ENCODE peak calls at places on chromosomes 13 and 19, in four cellular contexts. Z, J, C and K are unnamed samples.

GRCh38 chr13:22432690-22433089 is 748.1 kb upstream of the SGCG start:
- DNase-seq in Z (no peak), J (no peak), C (no peak), K (no peak)

GRCh38 chr19:53873451-53874383 is 6.0 kb downstream of the MYADM start:
- DNase-seq in Z (no peak), J (no peak), C (no peak), K (no peak)

GRCh38 chr19:43560687-43561086 is 14.6 kb downstream of the XRCC1 start:
- DNase-seq in Z (no peak), J (no peak), C (no peak), K (no peak)

GRCh38 chr19:51359294-51359693 is 6.9 kb downstream of the ETFB start:
- DNase-seq in Z (no peak), J (peak; percentile 90), C (no peak), K (no peak)

GRCh38 chr13:32264407-32264806 is 50.8 kb downstream of the ZAR1L start:
- DNase-seq in Z (no peak), J (no peak), C (no peak), K (no peak)

GRCh38 chr19:45113628-45114027 is 20.6 kb downstream of the PPP1R37 start:
- DNase-seq in Z (no peak), J (no peak), C (no peak), K (no peak)

GRCh38 chr13:33110713-33111413 is 94.6 kb downstream of the KL start:
- DNase-seq in Z (no peak), J (peak; percentile 87), C (no peak), K (peak; percentile 22)

GRCh38 chr19:3481241-3482090 is 1.1 kb upstream of the SMIM24 start:
- DNase-seq in Z (no peak), J (no peak), C (no peak), K (no peak)

GRCh38 chr13:34672631-34673030 is 269.4 kb upstream of the NBEA start:
- DNase-seq in Z (no peak), J (no peak), C (no peak), K (no peak)

GRCh38 chr13:32142956-32143375 is 111.4 kb downstream of the FRY start:
- DNase-seq in Z (peak; percentile 50), J (peak; percentile 90), C (no peak), K (no peak)

GRCh38 chr13:48891586-48891985 is 84.1 kb upstream of the FNDC3A start:
- DNase-seq in Z (no peak), J (peak; percentile 19), C (no peak), K (no peak)

GRCh38 chr19:52670046-52670445 is 31.9 kb upstream of the ZNF83 start:
- DNase-seq in Z (no peak), J (no peak), C (no peak), K (no peak)

GRCh38 chr13:93029536-93029935 is 197.1 kb upstream of the GPC6 start:
- DNase-seq in Z (no peak), J (peak; percentile 23), C (no peak), K (no peak)

GRCh38 chr13:61316647-61317046 is 99.0 kb downstream of the PCDH20 start:
- DNase-seq in Z (peak; percentile 53), J (no peak), C (no peak), K (no peak)

GRCh38 chr13:52983836-52984235 is 44.8 kb upstream of the OLFM4 start:
- DNase-seq in Z (no peak), J (no peak), C (no peak), K (no peak)

GRCh38 chr13:23992722-23993438 is 95.6 kb upstream of the C1QTNF9B start:
- DNase-seq in Z (no peak), J (no peak), C (no peak), K (no peak)

GRCh38 chr19:48695743-48696352 is at the start of gene FUT2:
- DNase-seq in Z (peak; percentile 41), J (no peak), C (no peak), K (no peak)

GRCh38 chr19:51136333-51136732 is 5.8 kb upstream of the SIGLEC7 start:
- DNase-seq in Z (no peak), J (no peak), C (no peak), K (no peak)